ENCODE peak calls at places on chromosomes 4 and X, in six cellular contexts. Q is AG04449; X is stimulated activated CD4-positive, alpha-beta T cell treated with anti-CD3 and anti-CD28 coated beads, Interleukin-12 subunit alpha, Interleukin-12 subunit beta, amount 100 ng/mL, for 48 hours; J is AG08396; C is occipital lobe; P is iPS-NIHi11. M is an unnamed sample.

GRCh38 chr4:141099326-141099725 is 33.9 kb downstream of the RNF150 start:
- DNase-seq in X (no peak), P (no peak), J (peak), Q (peak), C (no peak), M (no peak)

GRCh38 chr4:184644553-184645307 is 4.5 kb downstream of the CASP3 start:
- DNase-seq in X (no peak), Q (no peak), P (no peak), C (no peak), J (no peak), M (no peak)

GRCh38 chr4:7547368-7548040 is 112.8 kb upstream of the PSAPL1 start:
- DNase-seq in X (no peak), J (no peak), Q (no peak), P (no peak), C (no peak), M (no peak)

GRCh38 chr4:156036496-156036895 is 82.8 kb upstream of the CTSO start:
- DNase-seq in P (no peak), C (no peak), Q (no peak), X (no peak), J (no peak), M (no peak)

GRCh38 chr4:136742330-136742729 is 790.0 kb downstream of the PCDH18 start:
- DNase-seq in P (no peak), X (no peak), Q (no peak), C (no peak), J (peak), M (no peak)

GRCh38 chr4:122932763-122933162 is 10.4 kb upstream of the NUDT6 start:
- DNase-seq in P (no peak), J (no peak), C (no peak), X (no peak), Q (no peak), M (no peak)

GRCh38 chr4:16942491-16942890 is 44.0 kb upstream of the LDB2 start:
- DNase-seq in Q (no peak), X (no peak), P (no peak), C (no peak), J (no peak), M (no peak)

GRCh38 chr4:168978001-168978700 is 31.9 kb downstream of the CBR4 start:
- DNase-seq in J (peak), Q (peak), P (no peak), X (no peak), C (no peak), M (no peak)

GRCh38 chr4:179989975-179990374 is 2253.2 kb upstream of the TENM3 start:
- DNase-seq in Q (no peak), P (no peak), X (no peak), J (no peak), C (no peak), M (no peak)

GRCh38 chr4:38512840-38513239 is 151.2 kb upstream of the KLF3 start:
- DNase-seq in P (peak), C (no peak), J (no peak), Q (no peak), X (no peak), M (no peak)

GRCh38 chr4:134282680-134283079 is 81.1 kb upstream of the PABPC4L start:
- DNase-seq in X (no peak), C (no peak), Q (no peak), J (no peak), P (no peak), M (no peak)

GRCh38 chr4:1512738-1513660 is 106.8 kb upstream of the NKX1-1 start:
- DNase-seq in C (no peak), X (peak), J (peak), P (peak), Q (no peak), M (no peak)

GRCh38 chr4:1522606-1523005 is 116.4 kb upstream of the NKX1-1 start:
- DNase-seq in Q (no peak), P (no peak), C (no peak), J (no peak), X (no peak), M (no peak)

GRCh38 chr4:2958446-2958845 is 4.8 kb downstream of the NOP14 start:
- DNase-seq in Q (no peak), X (no peak), P (no peak), J (no peak), C (no peak), M (no peak)

GRCh38 chrX:30831082-30831481 is 58.0 kb downstream of the TAB3 start:
- DNase-seq in Q (no peak), J (no peak), C (no peak), X (peak), P (peak), M (no peak)

GRCh38 chr4:176499518-176499917 is 179.8 kb downstream of the SPCS3 start:
- DNase-seq in X (no peak), Q (peak), P (no peak), C (no peak), J (peak), M (no peak)

GRCh38 chr4:14792702-14793227 is 209.5 kb upstream of the CPEB2 start:
- DNase-seq in P (no peak), X (no peak), C (no peak), Q (no peak), J (no peak), M (no peak)

GRCh38 chrX:133413218-133413925 is 1.9 kb downstream of the GPC4 start:
- DNase-seq in J (no peak), Q (no peak), X (no peak), P (no peak), C (no peak), M (no peak)

GRCh38 chr4:64584125-64584524 is 174.9 kb upstream of the TECRL start:
- DNase-seq in J (no peak), C (no peak), Q (no peak), P (no peak), X (no peak), M (no peak)

GRCh38 chrX:46354481-46354880 is 190.7 kb downstream of the ZNF674 start:
- DNase-seq in P (no peak), J (no peak), Q (no peak), X (no peak), C (no peak), M (no peak)

GRCh38 chr4:159722052-159722451 is 619.2 kb downstream of the RAPGEF2 start:
- DNase-seq in J (no peak), X (no peak), C (no peak), P (no peak), Q (no peak), M (no peak)

GRCh38 chrX:120755066-120755846 is 120.4 kb downstream of the CT47B1 start:
- DNase-seq in J (no peak), Q (no peak), P (no peak), C (no peak), X (no peak), M (no peak)

GRCh38 chr4:2259541-2260267 is 2.2 kb downstream of the MXD4 start:
- DNase-seq in X (no peak), P (no peak), Q (no peak), J (no peak), C (no peak), M (no peak)

GRCh38 chr4:47852121-47852520 is 14.3 kb upstream of the CORIN start:
- DNase-seq in J (peak), Q (peak), C (no peak), P (no peak), X (no peak), M (no peak)

GRCh38 chr4:68929076-68929737 is 22.4 kb downstream of the UGT2A3 start:
- DNase-seq in P (no peak), J (no peak), C (no peak), X (no peak), Q (no peak), M (no peak)